ENCODE peak calls at places on chromosomes 12 and 14, in six cellular contexts. X is T-helper 2 cell, Q is heart left ventricle, V is neural crest cell, T is AG04450, U is NCI-H1417. F is an unnamed sample.

GRCh38 chr12:18868673-18869072 is 130.8 kb downstream of the CAPZA3 start:
- DNase-seq in X (no peak), Q (no peak), V (no peak), T (no peak), U (no peak), F (no peak)

GRCh38 chr12:42343721-42344120 is 17.8 kb downstream of the PPHLN1 start:
- DNase-seq in X (no peak), Q (no peak), V (no peak), T (no peak), U (no peak), F (no peak)

GRCh38 chr12:46663297-46663696 is 162.5 kb downstream of the SLC38A4 start:
- DNase-seq in X (no peak), Q (no peak), V (no peak), T (no peak), U (no peak), F (no peak)

GRCh38 chr12:110636516-110636915 is 22.6 kb downstream of the TCTN1 start:
- DNase-seq in X (no peak), Q (no peak), V (no peak), T (no peak), U (no peak), F (no peak)

GRCh38 chr12:24838531-24838950 is 110.4 kb downstream of the BCAT1 start:
- DNase-seq in X (no peak), Q (no peak), V (no peak), T (peak), U (no peak), F (no peak)

GRCh38 chr14:23381017-23381375 is 4.2 kb downstream of the CMTM5 start:
- DNase-seq in X (no peak), Q (no peak), V (no peak), T (no peak), U (no peak), F (no peak)

GRCh38 chr12:119803391-119803791 is 73.7 kb downstream of the CIT start:
- DNase-seq in X (no peak), Q (no peak), V (peak), T (no peak), U (no peak), F (no peak)

GRCh38 chr12:52672321-52672933 is 7.8 kb downstream of the KRT1 start:
- DNase-seq in X (no peak), Q (no peak), V (no peak), T (no peak), U (no peak), F (no peak)

GRCh38 chr12:122871851-122872785 is 23.8 kb downstream of the VPS37B start:
- DNase-seq in X (no peak), Q (peak), V (peak), T (no peak), U (peak), F (peak)

GRCh38 chr12:49357099-49357678 is 10.1 kb upstream of the SPATS2 start:
- DNase-seq in X (no peak), Q (no peak), V (no peak), T (peak), U (peak), F (no peak)

GRCh38 chr12:95435355-95435754 is 38.6 kb upstream of the METAP2 start:
- DNase-seq in X (no peak), Q (no peak), V (no peak), T (no peak), U (no peak), F (no peak)

GRCh38 chr14:71237556-71237955 is 330.3 kb downstream of the PCNX1 start:
- DNase-seq in X (no peak), Q (no peak), V (no peak), T (no peak), U (no peak), F (no peak)

GRCh38 chr12:2083561-2083960 is 30.8 kb downstream of the CACNA1C start:
- DNase-seq in X (no peak), Q (no peak), V (no peak), T (no peak), U (peak), F (no peak)

GRCh38 chr12:28498850-28499249 is 308.6 kb downstream of the CCDC91 start:
- DNase-seq in X (no peak), Q (no peak), V (no peak), T (no peak), U (no peak), F (no peak)

GRCh38 chr12:32478858-32479257 is 79.5 kb downstream of the FGD4 start:
- DNase-seq in X (no peak), Q (no peak), V (no peak), T (no peak), U (no peak), F (no peak)

GRCh38 chr14:55450539-55450938 is 10.1 kb upstream of the TBPL2 start:
- DNase-seq in X (no peak), Q (no peak), V (no peak), T (no peak), U (no peak), F (no peak)

GRCh38 chr14:36658091-36659009 is 3.3 kb upstream of the PAX9 start:
- DNase-seq in X (no peak), Q (no peak), V (no peak), T (no peak), U (no peak), F (no peak)

GRCh38 chr14:101118746-101119610 is 215.5 kb upstream of the RTL1 start:
- DNase-seq in X (no peak), Q (no peak), V (no peak), T (no peak), U (peak), F (no peak)

GRCh38 chr14:54343276-54344121 is 53.3 kb upstream of the CDKN3 start:
- DNase-seq in X (no peak), Q (no peak), V (no peak), T (no peak), U (peak), F (no peak)

GRCh38 chr12:47079894-47080724 is at the start of gene AMIGO2:
- DNase-seq in X (peak), Q (peak), V (peak), T (no peak), U (no peak), F (peak)

GRCh38 chr12:43291516-43291915 is 260.5 kb downstream of the ADAMTS20 start:
- DNase-seq in X (no peak), Q (no peak), V (no peak), T (peak), U (peak), F (no peak)

GRCh38 chr14:65528069-65528468 is 115.5 kb downstream of the FUT8 start:
- DNase-seq in X (no peak), Q (no peak), V (no peak), T (no peak), U (no peak), F (no peak)

GRCh38 chr12:91811481-91812287 is 334.0 kb downstream of the BTG1 start:
- DNase-seq in X (peak), Q (peak), V (peak), T (peak), U (peak), F (peak)

GRCh38 chr12:4005851-4006400 is 132.7 kb upstream of the PARP11 start:
- DNase-seq in X (no peak), Q (no peak), V (no peak), T (no peak), U (no peak), F (no peak)

GRCh38 chr14:75123991-75124390 is 2.9 kb downstream of the NEK9 start:
- DNase-seq in X (no peak), Q (peak), V (no peak), T (no peak), U (no peak), F (no peak)